ENCODE peak calls at places on chromosomes 16 and 17, in eight cellular contexts. T, A, Q, U, H, Z, G and O are unnamed samples. For H3K27me3, the result is how much of the 10 kb centered on the place peaks cover.

GRCh38 chr16:68319185-68319908 is 8.5 kb downstream of the PRMT7 start:
- DNase-seq in T (no peak), A (no peak), Q (no peak), U (no peak), H (no peak), Z (no peak), G (no peak), O (no peak)

GRCh38 chr17:75566456-75567233 is 21.0 kb upstream of the MYO15B start:
- DNase-seq in T (no peak), A (no peak), Q (no peak), U (no peak), H (no peak), Z (no peak), G (no peak), O (no peak)

GRCh38 chr17:51799240-51799639 is 359.3 kb downstream of the CA10 start:
- DNase-seq in T (no peak), A (no peak), Q (no peak), U (no peak), H (no peak), Z (no peak), G (no peak), O (no peak)

GRCh38 chr17:45276031-45276430 is 14.1 kb upstream of the SPATA32 start:
- DNase-seq in T (no peak), A (no peak), Q (no peak), U (no peak), H (no peak), Z (no peak), G (no peak), O (no peak)

GRCh38 chr16:8878523-8878911 is 3.6 kb upstream of the LITAFD start:
- DNase-seq in T (no peak), A (no peak), Q (no peak), U (no peak), H (no peak), Z (peak), G (no peak), O (peak)

GRCh38 chr16:74666010-74666421 is 661 bp downstream of the RFWD3 start:
- DNase-seq in T (no peak), A (no peak), Q (no peak), U (no peak), H (no peak), Z (no peak), G (no peak), O (no peak)

GRCh38 chr17:32486091-32486700 is 597 bp upstream of the CDK5R1 start:
- DNase-seq in T (peak), A (peak), Q (no peak), U (peak), H (peak), Z (peak), G (peak), O (no peak)

GRCh38 chr16:50441758-50442157 is 73.0 kb upstream of the BRD7 start:
- DNase-seq in T (no peak), A (no peak), Q (no peak), U (no peak), H (no peak), Z (no peak), G (no peak), O (no peak)

GRCh38 chr16:3017806-3018506 is at the start of gene CLDN6:
- DNase-seq in T (peak), A (no peak), Q (no peak), U (no peak), H (no peak), Z (no peak), G (no peak), O (no peak)

GRCh38 chr17:2957631-2958286 is 105.6 kb downstream of the OR1D5 start:
- DNase-seq in T (no peak), A (no peak), Q (no peak), U (peak), H (no peak), Z (peak), G (no peak), O (no peak)

GRCh38 chr17:68497885-68498319 is 14.3 kb upstream of the PRKAR1A start:
- DNase-seq in T (no peak), A (no peak), Q (no peak), U (no peak), H (no peak), Z (no peak), G (no peak), O (no peak)

GRCh38 chr16:10520869-10521578 is 59.4 kb downstream of the EMP2 start:
- DNase-seq in T (no peak), A (no peak), Q (no peak), U (no peak), H (no peak), Z (no peak), G (no peak), O (no peak)

GRCh38 chr16:4537376-4538066 is 1.1 kb downstream of the CDIP1 start:
- DNase-seq in T (peak), A (no peak), Q (no peak), U (peak), H (no peak), Z (no peak), G (no peak), O (no peak)

GRCh38 chr16:3490911-3491629 is 4.2 kb downstream of the C16orf90 start:
- DNase-seq in T (no peak), A (peak), Q (no peak), U (no peak), H (no peak), Z (no peak), G (no peak), O (no peak)

GRCh38 chr17:8066841-8067775 is 20.4 kb downstream of the ALOX12B start:
- DNase-seq in T (no peak), A (no peak), Q (no peak), U (no peak), H (no peak), Z (no peak), G (no peak), O (no peak)

GRCh38 chr17:59668816-59669215 is 38.4 kb downstream of the PTRH2 start:
- DNase-seq in T (no peak), A (no peak), Q (no peak), U (no peak), H (no peak), Z (peak), G (no peak), O (peak)

GRCh38 chr17:44990994-44991393 is 22.9 kb upstream of the C1QL1 start:
- DNase-seq in T (no peak), A (peak), Q (no peak), U (no peak), H (no peak), Z (no peak), G (no peak), O (no peak)

GRCh38 chr16:57485091-57485915 is 990 bp downstream of the DOK4 start:
- DNase-seq in T (no peak), A (no peak), Q (no peak), U (no peak), H (no peak), Z (no peak), G (no peak), O (no peak)

GRCh38 chr17:79625706-79626105 is 14.9 kb upstream of the RBFOX3 start:
- DNase-seq in T (no peak), A (peak), Q (no peak), U (peak), H (no peak), Z (no peak), G (peak), O (no peak)

GRCh38 chr17:51161541-51161940 is 4.7 kb upstream of the NME2 start:
- DNase-seq in T (no peak), A (no peak), Q (no peak), U (no peak), H (no peak), Z (no peak), G (no peak), O (no peak)

GRCh38 chr16:28093383-28093725 is 29.8 kb upstream of the GSG1L start:
- DNase-seq in T (no peak), A (no peak), Q (no peak), U (peak), H (no peak), Z (no peak), G (no peak), O (no peak)

GRCh38 chr16:81005644-81006471 is 827 bp downstream of the CMC2 start:
- DNase-seq in T (no peak), A (no peak), Q (peak), U (no peak), H (no peak), Z (no peak), G (peak), O (no peak)

GRCh38 chr16:49755291-49755611 is 100.7 kb downstream of the ZNF423 start:
- DNase-seq in T (peak), A (peak), Q (no peak), U (no peak), H (no peak), Z (peak), G (peak), O (no peak)

GRCh38 chr17:77455111-77455877 is 314.5 kb downstream of the SEC14L1 start:
- DNase-seq in T (no peak), A (no peak), Q (no peak), U (no peak), H (no peak), Z (peak), G (no peak), O (no peak)

GRCh38 chr17:8109669-8110455 is 8.5 kb downstream of the ALOXE3 start:
- DNase-seq in T (peak), A (peak), Q (no peak), U (no peak), H (no peak), Z (peak), G (peak), O (no peak)

GRCh38 chr17:20214807-20215206 is 205.6 kb downstream of the SPECC1 start:
- DNase-seq in T (peak), A (no peak), Q (no peak), U (no peak), H (no peak), Z (no peak), G (no peak), O (no peak)

GRCh38 chr16:60675022-60675421 is 1361.2 kb downstream of the CDH8 start:
- DNase-seq in T (no peak), A (no peak), Q (no peak), U (no peak), H (no peak), Z (no peak), G (no peak), O (no peak)

GRCh38 chr17:4362141-4362540 is 4.3 kb downstream of the UBE2G1 start:
- DNase-seq in T (no peak), A (no peak), Q (no peak), U (peak), H (no peak), Z (no peak), G (no peak), O (no peak)

GRCh38 chr16:50253511-50253903 is 12.8 kb upstream of the ADCY7 start:
- DNase-seq in T (no peak), A (no peak), Q (no peak), U (no peak), H (no peak), Z (no peak), G (no peak), O (no peak)

GRCh38 chr16:62077998-62078397 is 41.8 kb upstream of the CDH8 start:
- DNase-seq in T (peak), A (peak), Q (no peak), U (no peak), H (no peak), Z (no peak), G (no peak), O (no peak)
- TF ChIP-seq CTCF in T (no peak), A (peak), Q (no peak), U (no peak), H (no peak), Z (no peak), G (no peak), O (no peak)

GRCh38 chr16:14510939-14511797 is 118.9 kb downstream of the PARN start:
- DNase-seq in T (no peak), A (no peak), Q (no peak), U (no peak), H (no peak), Z (peak), G (no peak), O (peak)
- H3K4me3 ChIP-seq in T (no peak), A (no peak), Q (no peak), U (no peak), H (no peak), Z (no peak), G (no peak), O (no peak)

DNA sequence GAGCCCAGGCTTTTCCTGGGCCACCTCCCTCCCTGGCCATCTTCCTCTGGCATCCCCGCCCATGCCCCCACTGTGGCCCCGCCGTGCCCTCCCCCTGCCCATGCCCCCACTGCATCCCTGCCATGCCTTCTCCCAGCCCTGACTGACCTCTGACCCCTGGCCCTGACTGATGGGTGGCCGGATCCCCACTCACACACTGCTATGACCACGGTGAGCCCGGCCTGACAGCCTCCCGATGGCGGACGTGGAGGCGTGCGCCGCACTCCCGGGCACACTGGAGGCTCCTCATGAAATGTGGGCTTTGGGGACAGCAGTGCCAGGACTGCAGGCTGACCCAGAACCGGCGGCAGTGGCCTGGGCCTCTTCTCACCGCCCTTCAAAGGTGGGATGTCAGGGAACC is 10.6 kb upstream of the C1QTNF8 start:
- DNase-seq in T (no peak), A (no peak), Q (no peak), U (no peak), H (no peak), Z (no peak), G (no peak), O (no peak)
- H3K27me3 ChIP-seq in T (under half), A (under half), Q (under half), U (under half), H (under half), Z (under half), G (under half), O (under half)

GRCh38 chr17:35089846-35090193 is 26.3 kb upstream of the RFFL start:
- DNase-seq in T (peak), A (no peak), Q (no peak), U (no peak), H (no peak), Z (peak), G (peak), O (no peak)

GRCh38 chr17:35088911-35089845 is 25.7 kb upstream of the RFFL start:
- DNase-seq in T (peak), A (peak), Q (peak), U (peak), H (peak), Z (peak), G (peak), O (no peak)

GRCh38 chr17:35087731-35088646 is 24.5 kb upstream of the RFFL start:
- DNase-seq in T (peak), A (peak), Q (no peak), U (peak), H (no peak), Z (peak), G (no peak), O (no peak)

GRCh38 chr17:35086931-35087573 is 23.5 kb upstream of the RFFL start:
- DNase-seq in T (no peak), A (no peak), Q (no peak), U (no peak), H (no peak), Z (no peak), G (no peak), O (no peak)

GRCh38 chr17:35088647-35088910 is 25.1 kb upstream of the RFFL start:
- DNase-seq in T (no peak), A (no peak), Q (no peak), U (peak), H (no peak), Z (no peak), G (peak), O (no peak)
- TF ChIP-seq CTCF in T (no peak), A (no peak), Q (no peak), U (no peak), H (no peak), Z (no peak), G (no peak), O (no peak)

GRCh38 chr16:17468611-17469010 is 2.1 kb downstream of the XYLT1 start:
- DNase-seq in T (no peak), A (no peak), Q (no peak), U (no peak), H (no peak), Z (no peak), G (no peak), O (no peak)

GRCh38 chr16:17469011-17469741 is 1.6 kb downstream of the XYLT1 start:
- DNase-seq in T (no peak), A (no peak), Q (no peak), U (no peak), H (no peak), Z (peak), G (no peak), O (peak)

GRCh38 chr16:17465460-17465859 is 5.3 kb downstream of the XYLT1 start:
- DNase-seq in T (no peak), A (no peak), Q (no peak), U (no peak), H (no peak), Z (no peak), G (no peak), O (no peak)

GRCh38 chr16:17467923-17468540 is 2.7 kb downstream of the XYLT1 start:
- DNase-seq in T (peak), A (peak), Q (no peak), U (peak), H (no peak), Z (peak), G (peak), O (no peak)

GRCh38 chr16:17466876-17467275 is 3.9 kb downstream of the XYLT1 start:
- DNase-seq in T (no peak), A (no peak), Q (no peak), U (no peak), H (no peak), Z (no peak), G (no peak), O (no peak)
- H3K4me3 ChIP-seq in T (no peak), A (no peak), Q (no peak), U (no peak), H (no peak), Z (no peak), G (no peak), O (no peak)

DNA sequence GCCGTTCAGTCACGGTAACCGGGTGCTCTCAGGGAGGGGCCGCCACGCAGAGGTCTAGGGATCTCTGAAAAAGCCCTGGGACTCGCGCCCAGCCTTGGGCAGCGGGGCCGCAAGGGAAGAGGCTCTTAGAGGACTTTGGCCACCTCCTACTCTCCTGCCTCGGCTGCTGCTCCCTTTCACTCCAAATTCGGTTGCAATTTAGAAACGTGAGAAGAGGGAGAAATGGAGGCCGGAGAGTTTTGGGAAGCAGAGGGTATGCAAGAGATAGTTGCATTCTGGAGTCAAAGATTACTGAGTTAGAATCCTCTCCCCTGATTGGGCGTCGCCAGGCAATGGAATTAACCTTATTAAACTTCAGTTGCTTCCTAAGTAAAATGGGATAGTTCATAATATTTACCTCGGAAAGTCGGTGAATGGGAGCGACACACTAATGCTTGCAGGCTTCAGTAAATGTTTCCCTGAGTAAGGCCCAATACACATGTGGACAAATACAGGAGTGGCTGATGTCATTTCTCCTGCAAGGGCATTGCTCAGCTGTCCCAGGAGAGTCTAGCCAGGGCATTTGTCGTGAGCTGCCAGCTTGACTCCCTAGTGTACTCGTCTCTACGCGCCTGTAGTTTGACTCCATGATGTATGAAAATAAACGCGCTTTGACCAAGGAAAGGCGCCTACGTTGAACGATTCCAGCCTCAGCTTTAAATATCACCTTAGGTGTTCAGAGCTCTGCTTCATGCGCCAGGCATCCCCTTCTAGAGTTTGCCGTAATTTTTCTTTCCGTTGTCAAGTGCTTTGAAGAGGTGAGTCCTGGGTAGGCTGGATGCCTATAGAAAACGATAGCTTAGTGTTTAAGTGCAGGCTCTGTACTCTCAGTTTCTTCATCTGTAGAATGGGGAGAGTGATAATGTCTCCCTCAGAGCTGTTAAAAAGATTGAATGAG is 667 bp downstream of the OGFOD1 start:
- DNase-seq in T (peak), A (no peak), Q (no peak), U (no peak), H (peak), Z (peak), G (no peak), O (peak)
- H3K27me3 ChIP-seq in T (under half), A (under half), Q (under half), U (under half), H (under half), Z (under half), G (under half), O (under half)

GRCh38 chr17:57584050-57584551 is 161.0 kb downstream of the CCDC182 start:
- DNase-seq in T (no peak), A (no peak), Q (no peak), U (no peak), H (no peak), Z (no peak), G (no peak), O (peak)
- TF ChIP-seq CTCF in T (no peak), A (peak), Q (no peak), U (no peak), H (no peak), Z (no peak), G (peak), O (no peak)

GRCh38 chr17:39639043-39639442 is 2.1 kb downstream of the STARD3 start:
- DNase-seq in T (no peak), A (no peak), Q (no peak), U (no peak), H (no peak), Z (no peak), G (no peak), O (no peak)

GRCh38 chr17:39636587-39636926 is 387 bp upstream of the STARD3 start:
- DNase-seq in T (no peak), A (no peak), Q (no peak), U (no peak), H (no peak), Z (no peak), G (no peak), O (no peak)

GRCh38 chr17:39639566-39640458 is 2.9 kb downstream of the STARD3 start:
- DNase-seq in T (no peak), A (no peak), Q (no peak), U (no peak), H (no peak), Z (no peak), G (no peak), O (no peak)

GRCh38 chr17:39636927-39637736 is at the start of gene STARD3:
- DNase-seq in T (peak), A (peak), Q (peak), U (peak), H (peak), Z (peak), G (peak), O (no peak)

GRCh38 chr17:39638317-39638716 is 1.4 kb downstream of the STARD3 start:
- DNase-seq in T (no peak), A (no peak), Q (no peak), U (no peak), H (no peak), Z (no peak), G (no peak), O (no peak)
- H3K4me3 ChIP-seq in T (no peak), A (no peak), Q (peak), U (no peak), H (peak), Z (peak), G (no peak), O (no peak)

DNA sequence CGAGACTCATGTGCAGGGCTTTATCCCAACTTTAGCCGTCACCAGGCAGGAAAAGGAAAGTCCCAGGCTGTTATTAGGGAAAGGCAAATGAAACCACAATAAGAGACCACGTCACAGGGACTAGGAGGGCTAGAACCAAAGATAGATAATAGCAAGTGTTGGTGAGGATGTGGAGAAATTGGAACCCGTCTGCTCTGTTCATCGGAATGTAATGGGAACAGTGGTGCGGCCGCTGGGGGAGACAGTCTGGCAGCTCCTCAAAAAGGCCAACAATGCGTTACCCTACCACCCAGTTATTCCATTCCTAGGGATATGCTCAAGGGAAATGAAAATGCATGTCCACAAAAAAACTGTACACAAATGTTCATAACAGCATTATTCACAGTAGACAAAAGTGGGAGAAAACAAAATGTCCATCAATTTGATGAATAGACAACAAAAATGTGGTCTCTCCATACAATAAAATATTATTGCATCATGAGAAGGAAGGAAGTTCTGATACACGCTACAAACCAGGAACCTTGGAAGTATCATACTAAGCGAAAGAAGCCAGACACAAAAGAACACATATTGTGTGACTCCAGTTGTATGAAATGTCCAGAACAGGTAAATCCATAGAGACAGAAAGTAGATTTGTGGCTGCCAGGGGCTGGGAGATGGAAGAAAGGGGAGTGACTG is 19.5 kb upstream of the USP10 start:
- DNase-seq in T (no peak), A (no peak), Q (no peak), U (peak), H (no peak), Z (no peak), G (no peak), O (no peak)
- H3K27me3 ChIP-seq in T (under half), A (under half), Q (under half), U (under half), H (under half), Z (under half), G (under half), O (under half)